ENCODE peak calls at places on chromosomes 1 and 21, in four cellular contexts. One of them, this sample, is unnamed.

GRCh38 chr1:32894019-32894600 is 7.1 kb downstream of the TMEM54 start:
- DNase-seq in K562: no peak
- DNase-seq in GM12878: no peak
- DNase-seq in HepG2: no peak
- DNase-seq in this sample: peak

GRCh38 chr1:226541631-226542622 is 6.6 kb upstream of the STUM start:
- DNase-seq in GM12878: no peak
- DNase-seq in HepG2: no peak
- DNase-seq in K562: no peak
- DNase-seq in this sample: no peak

GRCh38 chr1:222817529-222817928 is 2.7 kb downstream of the DISP1 start:
- DNase-seq in GM12878: no peak
- DNase-seq in HepG2: no peak
- DNase-seq in K562: no peak
- DNase-seq in this sample: peak

GRCh38 chr1:31584869-31585735 is 8.8 kb downstream of the TINAGL1 start:
- DNase-seq in GM12878: no peak
- DNase-seq in HepG2: no peak
- DNase-seq in K562: no peak
- DNase-seq in this sample: no peak

GRCh38 chr21:35111531-35111930 is 62.4 kb upstream of the RUNX1 start:
- DNase-seq in HepG2: no peak
- DNase-seq in K562: no peak
- DNase-seq in GM12878: no peak
- DNase-seq in this sample: no peak

GRCh38 chr1:93845554-93846150 is 33.4 kb downstream of the DNTTIP2 start:
- DNase-seq in GM12878: no peak
- DNase-seq in K562: no peak
- DNase-seq in HepG2: peak
- DNase-seq in this sample: no peak

GRCh38 chr1:89615676-89616598 is 17.0 kb upstream of the LRRC8C start:
- DNase-seq in GM12878: no peak
- DNase-seq in HepG2: peak
- DNase-seq in K562: no peak
- DNase-seq in this sample: peak

GRCh38 chr1:239958063-239958462 is 133.6 kb upstream of the FMN2 start:
- DNase-seq in HepG2: no peak
- DNase-seq in GM12878: no peak
- DNase-seq in K562: no peak
- DNase-seq in this sample: no peak

GRCh38 chr1:230321741-230322420 is 104.3 kb downstream of the PGBD5 start:
- DNase-seq in K562: no peak
- DNase-seq in HepG2: no peak
- DNase-seq in GM12878: no peak
- DNase-seq in this sample: no peak

DNA sequence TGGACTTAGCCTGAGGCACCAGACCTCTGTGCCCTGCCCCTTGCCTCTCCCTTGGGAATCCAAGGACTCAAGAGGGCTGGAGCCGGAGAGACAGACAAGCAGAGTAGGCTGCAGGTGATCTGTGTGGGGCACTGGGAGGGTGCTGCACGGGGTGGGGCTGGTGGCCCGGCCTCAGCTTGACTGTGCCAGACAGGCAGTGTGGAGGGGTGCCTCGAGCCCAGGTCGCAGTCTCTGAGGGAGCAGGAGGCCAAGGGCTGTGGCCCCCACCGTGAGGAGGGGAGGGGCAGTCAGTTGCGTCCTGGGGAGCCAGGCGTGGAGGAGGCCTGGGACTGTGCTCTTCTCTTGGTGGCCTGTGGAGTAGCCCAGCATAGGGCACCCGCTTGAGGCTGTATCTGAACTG is 4.0 kb downstream of the GABRD start:
- DNase-seq in GM12878: no peak
- DNase-seq in K562: no peak
- DNase-seq in HepG2: no peak
- DNase-seq in this sample: no peak
- TF ChIP-seq MXI1 in GM12878: no peak
- TF ChIP-seq MXI1 in K562: no peak
- TF ChIP-seq MXI1 in HepG2: no peak
- TF ChIP-seq MXI1 in this sample: no peak

GRCh38 chr1:233294991-233295774 is at the start of gene PCNX2:
- DNase-seq in HepG2: no peak
- DNase-seq in GM12878: no peak
- DNase-seq in K562: peak
- DNase-seq in this sample: peak
- TF ChIP-seq REST in HepG2: no peak
- TF ChIP-seq REST in GM12878: no peak
- TF ChIP-seq REST in K562: no peak
- TF ChIP-seq REST in this sample: no peak

GRCh38 chr21:24850121-24850520 is 757.2 kb downstream of the MRPL39 start:
- DNase-seq in HepG2: no peak
- DNase-seq in GM12878: no peak
- DNase-seq in K562: no peak
- DNase-seq in this sample: no peak

GRCh38 chr21:24856326-24856725 is 751.0 kb downstream of the MRPL39 start:
- DNase-seq in GM12878: no peak
- DNase-seq in HepG2: no peak
- DNase-seq in K562: no peak
- DNase-seq in this sample: no peak

GRCh38 chr21:24852610-24853195 is 754.6 kb downstream of the MRPL39 start:
- DNase-seq in HepG2: no peak
- DNase-seq in GM12878: no peak
- DNase-seq in K562: no peak
- DNase-seq in this sample: no peak
- TF ChIP-seq MXI1 in HepG2: no peak
- TF ChIP-seq MXI1 in GM12878: no peak
- TF ChIP-seq MXI1 in K562: no peak
- TF ChIP-seq MXI1 in this sample: no peak

GRCh38 chr1:51616903-51617708 is at the start of gene OSBPL9:
- DNase-seq in GM12878: peak
- DNase-seq in HepG2: peak
- DNase-seq in K562: peak
- DNase-seq in this sample: peak
- TF ChIP-seq REST in GM12878: no peak
- TF ChIP-seq REST in HepG2: no peak
- TF ChIP-seq REST in K562: no peak
- TF ChIP-seq REST in this sample: peak

DNA sequence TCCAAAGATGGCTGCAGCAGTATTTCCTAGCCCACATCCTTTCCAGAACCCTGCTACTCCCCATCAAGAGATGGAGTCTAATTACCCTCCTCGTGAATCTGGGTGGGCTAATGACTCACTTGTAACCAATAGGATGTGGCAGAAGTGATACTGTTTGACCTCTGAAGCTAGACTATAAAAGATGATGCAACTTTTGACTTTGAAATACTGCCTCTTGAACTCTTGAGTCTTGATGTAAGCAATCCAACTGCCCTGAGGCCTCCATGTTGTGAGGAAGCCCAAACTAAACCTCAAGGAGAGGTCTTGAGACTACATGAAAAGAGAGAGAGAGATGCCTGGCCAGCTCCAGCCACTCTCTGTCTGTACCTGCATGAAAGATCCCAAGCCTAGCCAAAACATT is 29.5 kb downstream of the LMO4 start:
- DNase-seq in K562: no peak
- DNase-seq in GM12878: no peak
- DNase-seq in HepG2: no peak
- DNase-seq in this sample: no peak
- TF ChIP-seq MXI1 in K562: no peak
- TF ChIP-seq MXI1 in GM12878: no peak
- TF ChIP-seq MXI1 in HepG2: no peak
- TF ChIP-seq MXI1 in this sample: no peak

DNA sequence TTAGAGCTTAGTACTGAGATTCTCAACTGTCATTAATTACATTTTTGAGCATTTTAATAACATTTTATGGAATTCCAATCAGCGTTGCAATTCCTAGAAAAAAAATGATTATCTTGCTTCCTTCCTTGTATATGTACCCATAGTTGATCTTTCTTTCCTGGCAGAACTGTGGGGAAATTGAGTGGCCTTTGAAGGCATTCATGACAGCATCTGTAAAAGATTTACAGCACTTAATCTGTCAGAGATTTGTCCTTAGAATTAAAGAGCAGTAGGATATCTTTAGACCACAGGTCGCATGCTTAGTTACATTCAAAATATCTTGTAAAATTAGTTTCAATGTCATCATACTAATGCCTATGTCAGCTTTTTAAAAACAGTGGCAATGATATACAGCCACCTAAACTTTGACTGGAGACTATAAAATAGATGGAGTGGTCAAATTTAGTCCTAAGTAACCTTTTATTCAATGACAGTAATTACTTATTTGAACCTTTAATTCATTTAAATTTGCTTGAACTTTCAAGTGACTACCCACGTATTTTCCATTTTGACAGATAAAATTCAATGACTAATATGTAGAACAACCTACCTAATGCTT is 692.0 kb downstream of the NCAM2 start:
- DNase-seq in GM12878: no peak
- DNase-seq in HepG2: no peak
- DNase-seq in K562: no peak
- DNase-seq in this sample: no peak
- TF ChIP-seq REST in GM12878: no peak
- TF ChIP-seq REST in HepG2: no peak
- TF ChIP-seq REST in K562: no peak
- TF ChIP-seq REST in this sample: no peak

GRCh38 chr1:23793018-23793781 is 2.3 kb downstream of the LYPLA2 start:
- DNase-seq in K562: peak
- DNase-seq in HepG2: no peak
- DNase-seq in GM12878: no peak
- DNase-seq in this sample: peak
- TF ChIP-seq MXI1 in K562: peak
- TF ChIP-seq MXI1 in HepG2: no peak
- TF ChIP-seq MXI1 in GM12878: peak
- TF ChIP-seq MXI1 in this sample: no peak

DNA sequence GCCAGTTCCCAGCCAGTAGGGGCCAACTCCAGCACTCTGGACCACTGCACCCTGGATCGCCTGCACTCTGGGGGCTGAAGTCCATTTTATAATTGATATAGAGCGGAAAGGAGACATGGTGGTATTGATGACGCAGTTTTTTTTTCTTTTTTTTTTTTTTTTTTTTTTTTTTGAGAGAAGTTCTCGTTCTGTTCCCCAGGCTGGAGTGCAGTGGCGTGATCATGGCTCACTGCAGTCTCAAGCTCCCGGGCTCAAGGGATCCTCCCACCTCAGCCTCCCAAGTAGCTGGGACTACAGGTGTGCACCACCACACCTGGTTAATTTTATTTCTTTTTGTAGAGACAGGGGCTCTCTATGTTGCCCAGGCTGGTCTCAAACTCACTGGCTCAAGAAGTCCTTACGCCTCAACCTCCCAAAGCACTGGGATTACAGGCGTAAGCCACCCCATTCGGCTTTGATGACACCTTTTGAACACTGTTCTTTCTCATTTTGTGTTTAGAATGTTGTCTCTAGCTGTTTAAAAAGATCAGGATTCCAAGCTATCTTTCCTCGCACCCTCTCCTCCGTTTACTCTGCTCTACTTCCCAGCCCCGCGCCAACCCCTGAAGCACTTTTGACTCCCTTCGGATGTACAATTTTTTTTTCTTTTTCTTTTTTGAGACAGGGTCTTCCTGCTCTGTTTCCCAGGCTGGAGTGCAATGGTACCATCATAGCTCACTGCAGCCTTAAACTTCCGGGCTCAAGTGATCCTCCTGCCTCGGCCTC is 960 bp downstream of the MX2 start:
- DNase-seq in HepG2: no peak
- DNase-seq in K562: no peak
- DNase-seq in GM12878: no peak
- DNase-seq in this sample: no peak
- TF ChIP-seq REST in HepG2: no peak
- TF ChIP-seq REST in K562: no peak
- TF ChIP-seq REST in GM12878: peak
- TF ChIP-seq REST in this sample: no peak